ENCODE peak calls at places on chromosome 5, in ten cellular contexts. S is neural progenitor cell, Z is stomach, N is endothelial cell, R is K562, H is cardiac fibroblast, L is AG09309, B is cardiac muscle cell, D is Panc1, C is astrocyte of the cerebellum. U is an unnamed sample.

GRCh38 chr5:73834693-73835092 is 208.7 kb downstream of the ARHGEF28 start:
- DNase-seq in Z (no peak), C (no peak), S (no peak), D (no peak), L (no peak), N (no peak), R (no peak), H (no peak), B (no peak), U (no peak)

GRCh38 chr5:55467862-55468551 is 66.8 kb downstream of the PLPP1 start:
- DNase-seq in D (no peak), R (no peak), B (no peak), N (no peak), C (no peak), S (no peak), L (no peak), H (no peak), Z (no peak), U (no peak)

GRCh38 chr5:110209401-110209800 is 517.1 kb downstream of the TMEM232 start:
- DNase-seq in L (no peak), N (no peak), R (no peak), Z (no peak), C (no peak), H (no peak), S (no peak), D (no peak), B (no peak), U (no peak)

GRCh38 chr5:101678494-101679193 is 617.4 kb downstream of the SLCO4C1 start:
- DNase-seq in N (peak), L (peak), D (peak), B (peak), Z (peak), C (peak), R (peak), H (peak), S (peak), U (no peak)

GRCh38 chr5:52725781-52726180 is 61.9 kb upstream of the ITGA1 start:
- DNase-seq in C (peak), H (no peak), R (no peak), L (no peak), B (no peak), N (no peak), S (no peak), Z (no peak), D (no peak), U (no peak)

GRCh38 chr5:100854594-100854993 is 48.5 kb downstream of the ST8SIA4 start:
- DNase-seq in H (no peak), R (no peak), S (no peak), C (no peak), Z (no peak), D (no peak), B (no peak), L (no peak), N (no peak), U (no peak)

GRCh38 chr5:149410721-149411432 is 31.8 kb upstream of the IL17B start:
- DNase-seq in D (no peak), R (no peak), C (no peak), B (peak), H (peak), S (no peak), N (no peak), Z (no peak), L (no peak), U (no peak)

GRCh38 chr5:16508730-16509531 is 43.3 kb upstream of the ZNF622 start:
- DNase-seq in D (no peak), L (no peak), Z (peak), S (peak), B (no peak), C (no peak), R (peak), N (no peak), H (peak), U (no peak)

GRCh38 chr5:15533124-15533893 is 33.3 kb downstream of the FBXL7 start:
- DNase-seq in Z (no peak), S (no peak), L (peak), R (no peak), N (no peak), C (peak), H (peak), B (peak), D (no peak), U (peak)

GRCh38 chr5:42566658-42567313 is 143.5 kb downstream of the GHR start:
- DNase-seq in B (peak), N (no peak), Z (no peak), L (no peak), H (peak), C (peak), D (no peak), R (no peak), S (no peak), U (no peak)

GRCh38 chr5:42569953-42570548 is 146.8 kb downstream of the GHR start:
- DNase-seq in S (no peak), H (no peak), B (no peak), Z (no peak), R (no peak), D (no peak), C (no peak), N (no peak), L (no peak), U (no peak)

GRCh38 chr5:42569325-42569724 is 146.1 kb downstream of the GHR start:
- DNase-seq in C (no peak), B (no peak), L (no peak), S (no peak), N (no peak), R (no peak), H (no peak), Z (no peak), D (no peak), U (no peak)

DNA sequence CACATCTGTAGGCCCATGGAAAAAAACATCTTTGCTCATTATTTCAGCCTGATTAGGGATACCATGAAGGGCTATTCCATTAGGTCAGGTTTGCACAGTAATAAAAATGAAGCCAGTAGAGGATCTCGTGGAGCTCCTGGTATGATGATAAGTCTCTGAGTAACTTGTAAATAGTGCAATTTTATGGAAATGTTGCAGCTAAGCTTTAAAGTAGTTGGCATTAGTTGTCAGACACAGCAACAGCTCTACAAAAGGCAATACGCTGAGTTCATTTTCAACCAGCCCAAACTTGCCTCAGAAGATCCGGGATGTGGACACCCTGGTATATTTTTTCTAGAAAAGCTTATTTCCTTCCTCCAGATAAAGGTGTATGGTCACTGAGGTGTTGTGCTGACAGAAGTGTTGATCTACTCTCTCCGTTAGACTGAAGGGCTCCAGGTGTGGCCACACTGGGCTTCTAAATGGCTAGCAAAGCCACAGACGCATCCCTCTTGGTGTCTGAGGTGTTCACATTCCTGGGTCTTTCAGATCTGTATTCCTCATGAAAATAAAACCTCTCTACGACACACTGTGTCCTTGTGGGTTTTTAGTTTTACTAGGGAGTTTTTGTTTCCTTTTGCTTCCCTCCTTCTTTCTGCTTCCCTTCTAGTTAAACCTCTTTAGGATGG is 141.6 kb downstream of the GHR start:
- DNase-seq in N (no peak), L (no peak), S (no peak), C (no peak), H (no peak), D (no peak), B (no peak), Z (no peak), R (no peak), U (no peak)
- TF ChIP-seq CTCF in N (no peak), L (no peak), S (no peak), C (no peak), H (no peak), D (no peak), B (no peak), Z (no peak), R (no peak), U (no peak)

DNA sequence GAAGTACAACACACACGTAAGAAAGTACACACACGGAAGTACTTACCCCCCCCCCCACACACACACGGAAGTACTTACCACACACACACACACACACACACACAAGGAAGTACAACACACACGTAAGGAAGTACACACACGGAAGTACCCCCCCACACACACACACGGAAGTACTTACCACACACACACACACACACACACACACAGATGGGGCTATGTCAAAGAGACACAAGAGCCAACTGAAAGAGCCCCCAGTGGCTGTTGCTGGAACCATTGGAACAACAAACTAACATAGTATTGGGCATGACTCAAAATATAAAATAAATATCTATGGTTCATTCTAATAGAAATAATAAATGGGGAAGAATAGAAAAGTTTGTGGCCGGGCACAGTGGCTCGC is 4.9 kb upstream of the MAPK9 start:
- DNase-seq in H (peak), N (no peak), B (peak), L (no peak), D (no peak), S (no peak), C (no peak), R (no peak), Z (no peak), U (no peak)
- TF ChIP-seq CTCF in H (peak), N (no peak), B (peak), L (no peak), D (no peak), S (no peak), C (no peak), R (no peak), Z (no peak), U (no peak)

GRCh38 chr5:31215236-31215635 is 21.8 kb downstream of the CDH6 start:
- DNase-seq in Z (no peak), H (no peak), L (no peak), N (no peak), C (no peak), D (no peak), B (no peak), R (no peak), S (no peak), U (no peak)

GRCh38 chr5:31213676-31214638 is 20.5 kb downstream of the CDH6 start:
- DNase-seq in Z (no peak), C (no peak), B (no peak), N (no peak), D (no peak), R (no peak), L (no peak), S (no peak), H (no peak), U (no peak)

GRCh38 chr5:31217441-31217840 is 24.0 kb downstream of the CDH6 start:
- DNase-seq in C (no peak), L (no peak), S (no peak), B (no peak), D (no peak), R (no peak), Z (no peak), N (no peak), H (no peak), U (no peak)

GRCh38 chr5:31220968-31221367 is 27.5 kb downstream of the CDH6 start:
- DNase-seq in D (no peak), C (no peak), L (no peak), B (no peak), S (no peak), N (no peak), R (no peak), Z (peak), H (no peak), U (no peak)

DNA sequence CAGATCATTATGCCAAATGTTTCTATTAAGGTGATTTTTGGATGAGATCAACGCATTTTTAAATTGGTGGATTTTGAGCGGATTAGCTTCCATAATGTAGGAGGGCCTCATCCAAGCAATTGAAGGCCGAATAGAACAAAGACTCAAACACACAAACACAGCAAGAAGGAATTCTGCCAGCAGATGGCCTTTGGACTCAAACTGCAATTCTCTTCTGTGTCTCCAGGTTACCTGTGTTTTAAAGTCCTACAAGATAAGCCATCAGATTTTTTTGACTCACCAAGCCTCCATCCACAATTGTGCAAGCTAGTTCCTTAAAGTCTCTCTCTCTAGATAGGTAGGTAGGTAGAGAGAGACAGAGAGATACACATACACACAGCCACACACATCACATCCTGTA is 25.5 kb downstream of the CDH6 start:
- DNase-seq in S (peak), H (no peak), L (no peak), D (no peak), R (no peak), C (no peak), N (no peak), Z (no peak), B (no peak), U (no peak)
- TF ChIP-seq CTCF in S (peak), H (no peak), L (no peak), D (no peak), R (no peak), C (no peak), N (no peak), Z (no peak), B (no peak), U (no peak)

DNA sequence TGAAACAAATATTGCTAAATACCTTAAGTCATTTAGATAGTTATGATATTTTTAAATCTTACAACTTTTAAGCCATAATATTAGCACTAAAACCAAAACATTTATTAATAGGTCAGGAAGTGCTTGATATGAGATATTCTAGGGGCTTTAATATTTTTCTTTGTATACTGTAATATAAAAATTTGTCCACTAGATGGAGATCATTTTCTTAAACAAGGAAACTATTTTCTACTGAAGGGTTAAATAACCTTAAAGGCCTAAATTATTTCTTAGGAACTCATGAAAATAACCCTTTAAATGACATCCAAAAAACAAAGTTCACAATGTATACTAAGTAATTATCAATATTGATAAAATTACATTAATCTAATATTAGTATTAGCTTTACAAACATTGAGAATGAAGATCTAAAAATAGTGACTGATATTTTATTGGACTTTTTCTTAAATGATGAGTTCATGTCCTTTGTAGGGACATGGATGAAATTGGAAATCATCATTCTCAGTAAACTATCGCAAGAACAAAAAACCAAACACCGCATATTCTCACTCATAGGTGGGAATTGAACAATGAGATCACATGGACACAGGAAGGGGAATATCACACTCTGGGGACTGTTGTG is 635.7 kb downstream of the RAB3C start:
- DNase-seq in B (peak), H (peak), C (no peak), L (no peak), S (no peak), N (no peak), R (no peak), Z (no peak), D (no peak), U (no peak)
- TF ChIP-seq CTCF in B (peak), H (peak), C (no peak), L (no peak), S (peak), N (peak), R (no peak), Z (peak), D (no peak), U (no peak)

DNA sequence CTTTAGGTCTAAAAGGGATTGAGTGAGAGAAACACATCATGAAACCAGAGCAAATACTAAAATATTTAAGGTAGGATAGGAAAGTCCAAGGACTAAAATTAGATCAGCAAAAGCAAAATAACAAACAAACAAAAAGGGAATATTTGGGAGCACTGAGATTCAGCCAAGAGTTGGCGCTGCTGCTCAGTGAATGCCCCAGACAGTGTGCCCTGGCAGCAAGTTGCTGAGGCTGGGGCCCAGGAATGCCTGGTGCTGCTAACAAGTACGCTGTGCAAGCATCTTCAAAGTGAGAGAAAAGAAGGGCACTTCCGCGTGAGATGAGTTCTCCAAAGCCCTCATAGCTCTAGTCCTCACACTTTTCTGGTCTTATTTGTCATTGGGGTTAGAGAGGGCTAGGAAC is 603.3 kb downstream of the EFNA5 start:
- DNase-seq in S (peak), R (no peak), L (no peak), Z (no peak), B (no peak), C (no peak), D (no peak), H (no peak), N (no peak), U (no peak)
- TF ChIP-seq CTCF in S (peak), R (no peak), L (no peak), Z (no peak), B (no peak), C (no peak), D (no peak), H (no peak), N (no peak), U (no peak)

GRCh38 chr5:155906046-155906445 is 420.9 kb upstream of the SGCD start:
- DNase-seq in Z (no peak), H (no peak), R (no peak), N (peak), B (no peak), D (no peak), C (no peak), S (no peak), L (no peak), U (no peak)
- TF ChIP-seq CTCF in Z (no peak), H (no peak), R (no peak), N (no peak), B (no peak), D (no peak), C (no peak), S (peak), L (no peak), U (no peak)

DNA sequence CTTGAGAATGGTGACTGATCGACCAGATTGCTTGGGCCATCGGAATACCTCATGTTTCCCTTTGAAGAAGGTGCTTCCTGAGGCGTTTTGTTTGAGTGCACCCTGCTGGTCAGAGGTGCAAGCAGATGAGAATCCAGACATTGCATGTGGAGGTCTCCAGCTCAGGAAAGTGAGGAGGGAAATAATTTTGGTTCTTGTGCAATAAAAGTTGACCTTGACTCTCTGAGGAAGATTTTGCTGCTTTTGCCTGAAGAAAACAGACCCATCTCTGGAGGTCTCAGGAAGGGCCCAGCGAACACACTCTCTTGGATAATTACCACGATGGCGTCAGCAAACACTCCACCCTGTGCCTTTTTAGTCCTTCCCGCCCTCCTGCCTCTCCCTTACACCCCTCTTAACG is 69.7 kb downstream of the GRAMD2B start:
- DNase-seq in B (peak), N (no peak), L (no peak), C (no peak), S (no peak), R (peak), Z (no peak), D (no peak), H (peak), U (no peak)
- TF ChIP-seq CTCF in B (peak), N (no peak), L (peak), C (peak), S (peak), R (peak), Z (no peak), D (peak), H (peak), U (no peak)